ENCODE peak calls at places on chromosomes 7 and 10, in six cellular contexts. One of them, this sample, is unnamed.

GRCh38 chr7:27532256-27532783 is 130.4 kb downstream of the HIBADH start:
- DNase-seq in AG04450: peak
- DNase-seq in suprapubic skin: no peak
- DNase-seq in GM23338: no peak
- DNase-seq in left lung: no peak
- DNase-seq in tibial nerve: no peak
- DNase-seq in this sample: no peak

GRCh38 chr7:143303733-143304132 is 12.2 kb upstream of the CLCN1 start:
- DNase-seq in AG04450: no peak
- DNase-seq in suprapubic skin: no peak
- DNase-seq in GM23338: no peak
- DNase-seq in left lung: no peak
- DNase-seq in tibial nerve: no peak
- DNase-seq in this sample: no peak

GRCh38 chr7:158814637-158815036 is 14.7 kb downstream of the ESYT2 start:
- DNase-seq in AG04450: no peak
- DNase-seq in suprapubic skin: no peak
- DNase-seq in GM23338: no peak
- DNase-seq in left lung: no peak
- DNase-seq in tibial nerve: no peak
- DNase-seq in this sample: no peak

GRCh38 chr7:64959072-64959747 is 31.6 kb downstream of the ZNF117 start:
- DNase-seq in AG04450: no peak
- DNase-seq in suprapubic skin: no peak
- DNase-seq in GM23338: peak
- DNase-seq in left lung: no peak
- DNase-seq in tibial nerve: no peak
- DNase-seq in this sample: no peak

GRCh38 chr10:106900041-106900674 is 264.3 kb downstream of the SORCS1 start:
- DNase-seq in AG04450: no peak
- DNase-seq in suprapubic skin: no peak
- DNase-seq in GM23338: no peak
- DNase-seq in left lung: no peak
- DNase-seq in tibial nerve: no peak
- DNase-seq in this sample: no peak

GRCh38 chr7:93171606-93172226 is 23.5 kb upstream of the SAMD9L start:
- DNase-seq in AG04450: no peak
- DNase-seq in suprapubic skin: no peak
- DNase-seq in GM23338: no peak
- DNase-seq in left lung: no peak
- DNase-seq in tibial nerve: no peak
- DNase-seq in this sample: no peak

GRCh38 chr10:34710391-34710751 is 104.7 kb downstream of the PARD3 start:
- DNase-seq in AG04450: no peak
- DNase-seq in suprapubic skin: no peak
- DNase-seq in GM23338: no peak
- DNase-seq in left lung: no peak
- DNase-seq in tibial nerve: peak
- DNase-seq in this sample: no peak

GRCh38 chr10:92849234-92849525 is 860 bp downstream of the EXOC6 start:
- DNase-seq in AG04450: no peak
- DNase-seq in suprapubic skin: no peak
- DNase-seq in GM23338: no peak
- DNase-seq in left lung: no peak
- DNase-seq in tibial nerve: no peak
- DNase-seq in this sample: no peak

GRCh38 chr10:80924063-80924952 is 386.6 kb downstream of the SH2D4B start:
- DNase-seq in AG04450: no peak
- DNase-seq in suprapubic skin: no peak
- DNase-seq in GM23338: peak
- DNase-seq in left lung: no peak
- DNase-seq in tibial nerve: peak
- DNase-seq in this sample: no peak

GRCh38 chr10:64977912-64978311 is 1456.7 kb downstream of the REEP3 start:
- DNase-seq in AG04450: no peak
- DNase-seq in suprapubic skin: no peak
- DNase-seq in GM23338: no peak
- DNase-seq in left lung: no peak
- DNase-seq in tibial nerve: no peak
- DNase-seq in this sample: no peak

GRCh38 chr10:62047240-62047897 is 145.9 kb downstream of the ARID5B start:
- DNase-seq in AG04450: no peak
- DNase-seq in suprapubic skin: no peak
- DNase-seq in GM23338: no peak
- DNase-seq in left lung: no peak
- DNase-seq in tibial nerve: no peak
- DNase-seq in this sample: no peak

GRCh38 chr7:143419880-143420279 is 11.2 kb upstream of the EPHA1 start:
- DNase-seq in AG04450: no peak
- DNase-seq in suprapubic skin: no peak
- DNase-seq in GM23338: no peak
- DNase-seq in left lung: no peak
- DNase-seq in tibial nerve: no peak
- DNase-seq in this sample: no peak

GRCh38 chr10:121800146-121800545 is 127.7 kb downstream of the ATE1 start:
- DNase-seq in AG04450: no peak
- DNase-seq in suprapubic skin: no peak
- DNase-seq in GM23338: no peak
- DNase-seq in left lung: no peak
- DNase-seq in tibial nerve: peak
- DNase-seq in this sample: no peak

GRCh38 chr10:14032406-14032998 is 298.2 kb downstream of the FRMD4A start:
- DNase-seq in AG04450: no peak
- DNase-seq in suprapubic skin: no peak
- DNase-seq in GM23338: peak
- DNase-seq in left lung: no peak
- DNase-seq in tibial nerve: no peak
- DNase-seq in this sample: no peak

GRCh38 chr10:30591249-30591670 is 38.3 kb downstream of the LYZL2 start:
- DNase-seq in AG04450: peak
- DNase-seq in suprapubic skin: peak
- DNase-seq in GM23338: peak
- DNase-seq in left lung: no peak
- DNase-seq in tibial nerve: peak
- DNase-seq in this sample: no peak

GRCh38 chr7:36439624-36440023 is 50.0 kb downstream of the ANLN start:
- DNase-seq in AG04450: no peak
- DNase-seq in suprapubic skin: no peak
- DNase-seq in GM23338: no peak
- DNase-seq in left lung: no peak
- DNase-seq in tibial nerve: no peak
- DNase-seq in this sample: no peak

GRCh38 chr7:36441344-36442022 is 51.8 kb downstream of the ANLN start:
- DNase-seq in AG04450: no peak
- DNase-seq in suprapubic skin: no peak
- DNase-seq in GM23338: peak
- DNase-seq in left lung: no peak
- DNase-seq in tibial nerve: no peak
- DNase-seq in this sample: no peak

GRCh38 chr7:36438211-36438610 is 48.5 kb downstream of the ANLN start:
- DNase-seq in AG04450: no peak
- DNase-seq in suprapubic skin: no peak
- DNase-seq in GM23338: no peak
- DNase-seq in left lung: no peak
- DNase-seq in tibial nerve: no peak
- DNase-seq in this sample: no peak

DNA sequence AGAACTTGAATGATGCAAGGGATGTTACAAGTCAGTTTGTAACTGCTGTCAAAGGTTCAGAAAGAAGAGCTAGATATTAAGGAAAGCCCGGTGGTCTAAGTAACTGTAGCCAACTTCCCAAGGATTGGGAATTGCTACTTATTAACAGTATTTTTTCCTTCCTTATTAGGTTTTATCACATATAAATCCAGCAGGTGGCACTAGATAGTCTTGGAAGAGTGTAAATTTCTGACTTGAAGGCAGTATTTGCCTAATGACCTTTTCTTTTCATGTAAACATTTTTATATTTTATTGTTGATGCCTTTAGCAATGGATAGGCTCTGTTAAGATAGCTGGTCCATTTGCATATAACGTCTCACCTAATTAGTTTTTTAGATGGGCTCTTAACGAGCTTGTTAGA is 51.2 kb downstream of the ANLN start:
- DNase-seq in AG04450: no peak
- DNase-seq in suprapubic skin: no peak
- DNase-seq in GM23338: peak
- DNase-seq in left lung: no peak
- DNase-seq in tibial nerve: no peak
- DNase-seq in this sample: peak
- TF ChIP-seq CTCF in AG04450: peak
- TF ChIP-seq CTCF in suprapubic skin: peak
- TF ChIP-seq CTCF in GM23338: no peak
- TF ChIP-seq CTCF in left lung: peak
- TF ChIP-seq CTCF in tibial nerve: peak
- TF ChIP-seq CTCF in this sample: peak

GRCh38 chr10:52853704-52854103 is 81.1 kb upstream of the MBL2 start:
- DNase-seq in AG04450: no peak
- DNase-seq in suprapubic skin: no peak
- DNase-seq in GM23338: no peak
- DNase-seq in left lung: no peak
- DNase-seq in tibial nerve: no peak
- DNase-seq in this sample: no peak

GRCh38 chr10:52864459-52865106 is 92.0 kb upstream of the MBL2 start:
- DNase-seq in AG04450: peak
- DNase-seq in suprapubic skin: no peak
- DNase-seq in GM23338: peak
- DNase-seq in left lung: peak
- DNase-seq in tibial nerve: peak
- DNase-seq in this sample: peak

GRCh38 chr10:52855546-52856325 is 83.2 kb upstream of the MBL2 start:
- DNase-seq in AG04450: no peak
- DNase-seq in suprapubic skin: no peak
- DNase-seq in GM23338: no peak
- DNase-seq in left lung: no peak
- DNase-seq in tibial nerve: no peak
- DNase-seq in this sample: no peak

DNA sequence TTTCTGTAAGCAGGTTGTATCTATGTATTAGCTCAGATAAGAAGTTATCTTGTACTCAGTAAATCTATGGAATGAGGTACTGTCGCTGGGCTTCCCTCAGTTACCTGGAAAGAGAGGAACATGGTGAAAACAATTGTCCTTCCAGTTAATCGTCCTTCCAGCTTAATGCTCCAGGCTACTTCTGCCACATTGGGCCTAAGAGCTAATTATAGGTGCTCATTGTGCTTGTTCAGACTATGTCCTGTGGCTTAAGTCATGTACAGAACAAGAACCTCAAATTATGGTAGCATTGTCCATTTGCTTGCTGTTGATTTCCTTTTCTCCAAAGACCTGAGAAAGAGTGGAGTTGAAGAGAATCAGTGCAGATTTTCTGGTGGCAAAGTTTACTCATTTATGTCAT is 86.1 kb upstream of the MBL2 start:
- DNase-seq in AG04450: no peak
- DNase-seq in suprapubic skin: no peak
- DNase-seq in GM23338: no peak
- DNase-seq in left lung: no peak
- DNase-seq in tibial nerve: no peak
- DNase-seq in this sample: no peak
- H3K4me3 ChIP-seq in AG04450: no peak
- H3K4me3 ChIP-seq in suprapubic skin: no peak
- H3K4me3 ChIP-seq in GM23338: no peak
- H3K4me3 ChIP-seq in left lung: no peak
- H3K4me3 ChIP-seq in tibial nerve: no peak
- H3K4me3 ChIP-seq in this sample: no peak

GRCh38 chr7:4100691-4101090 is 581.4 kb upstream of the FOXK1 start:
- DNase-seq in AG04450: no peak
- DNase-seq in suprapubic skin: peak
- DNase-seq in GM23338: no peak
- DNase-seq in left lung: no peak
- DNase-seq in tibial nerve: no peak
- DNase-seq in this sample: no peak

GRCh38 chr7:4099651-4100050 is 582.4 kb upstream of the FOXK1 start:
- DNase-seq in AG04450: no peak
- DNase-seq in suprapubic skin: peak
- DNase-seq in GM23338: no peak
- DNase-seq in left lung: no peak
- DNase-seq in tibial nerve: no peak
- DNase-seq in this sample: no peak

GRCh38 chr7:4093492-4093891 is 588.6 kb upstream of the FOXK1 start:
- DNase-seq in AG04450: no peak
- DNase-seq in suprapubic skin: no peak
- DNase-seq in GM23338: no peak
- DNase-seq in left lung: no peak
- DNase-seq in tibial nerve: no peak
- DNase-seq in this sample: no peak

GRCh38 chr7:4100148-4100547 is 581.9 kb upstream of the FOXK1 start:
- DNase-seq in AG04450: no peak
- DNase-seq in suprapubic skin: peak
- DNase-seq in GM23338: no peak
- DNase-seq in left lung: no peak
- DNase-seq in tibial nerve: no peak
- DNase-seq in this sample: no peak

GRCh38 chr7:4097001-4097609 is 585.0 kb upstream of the FOXK1 start:
- DNase-seq in AG04450: no peak
- DNase-seq in suprapubic skin: no peak
- DNase-seq in GM23338: no peak
- DNase-seq in left lung: no peak
- DNase-seq in tibial nerve: no peak
- DNase-seq in this sample: no peak
- TF ChIP-seq CTCF in AG04450: no peak
- TF ChIP-seq CTCF in suprapubic skin: no peak
- TF ChIP-seq CTCF in GM23338: no peak
- TF ChIP-seq CTCF in left lung: no peak
- TF ChIP-seq CTCF in tibial nerve: no peak
- TF ChIP-seq CTCF in this sample: no peak

DNA sequence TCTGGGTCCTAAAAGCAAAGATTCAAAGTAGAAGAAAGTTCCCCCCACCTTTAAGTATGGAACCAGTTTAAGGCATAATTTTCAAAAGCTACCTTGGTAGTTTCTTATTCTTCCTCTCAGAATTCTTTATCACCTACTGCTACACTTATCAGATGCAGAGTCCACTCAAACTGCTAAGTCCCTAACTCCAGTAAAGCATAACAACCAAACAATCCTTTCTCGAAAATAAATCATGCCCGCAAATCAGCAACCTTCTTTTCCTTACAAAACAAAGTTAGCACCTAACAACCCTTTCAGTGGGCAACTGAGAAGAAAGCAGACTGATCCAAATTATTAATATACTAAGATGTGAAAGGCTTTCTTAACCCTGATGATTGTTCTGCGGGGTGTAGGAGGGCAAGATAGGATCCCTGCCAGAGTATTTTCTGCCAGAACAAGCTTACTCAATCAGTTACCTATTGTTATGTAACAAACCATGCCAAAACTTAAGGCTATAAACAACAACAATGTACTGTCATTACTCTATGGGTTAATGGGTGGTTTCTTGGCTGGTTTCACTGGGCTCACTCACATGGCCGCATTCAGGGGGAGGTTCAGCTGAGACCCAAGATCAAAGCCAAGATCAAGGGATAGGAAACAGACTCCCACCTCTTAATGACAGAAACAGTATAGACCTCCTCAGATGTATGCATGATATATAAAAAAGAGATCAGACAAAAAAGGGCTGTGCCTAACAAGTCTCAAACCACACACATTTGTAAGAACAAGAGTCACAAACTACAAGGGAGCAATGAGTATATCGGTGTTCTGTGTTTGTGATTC is 42.0 kb downstream of the CCDC6 start:
- DNase-seq in AG04450: no peak
- DNase-seq in suprapubic skin: no peak
- DNase-seq in GM23338: no peak
- DNase-seq in left lung: no peak
- DNase-seq in tibial nerve: no peak
- DNase-seq in this sample: no peak
- H3K4me3 ChIP-seq in AG04450: no peak
- H3K4me3 ChIP-seq in suprapubic skin: no peak
- H3K4me3 ChIP-seq in GM23338: no peak
- H3K4me3 ChIP-seq in left lung: no peak
- H3K4me3 ChIP-seq in tibial nerve: no peak
- H3K4me3 ChIP-seq in this sample: no peak

This sample was measured in epithelial cell of proximal tubule.